ENCODE peak calls at places on chromosomes 12 and 14, in four cellular contexts. G, E, Z and L are unnamed samples.
A peak's percentile ranks its signal among the peaks of the same experiment; 100 is the strongest.

GRCh38 chr14:93033983-93034670 is 81.6 kb downstream of the ITPK1 start:
- DNase-seq in G (no peak), E (peak; percentile 77), Z (no peak), L (no peak)

GRCh38 chr12:6888360-6888759 is 15.3 kb upstream of the SPSB2 start:
- DNase-seq in G (no peak), E (no peak), Z (no peak), L (no peak)

GRCh38 chr14:77613207-77613606 is 3.2 kb downstream of the SPTLC2 start:
- DNase-seq in G (no peak), E (no peak), Z (no peak), L (no peak)

GRCh38 chr14:59246566-59246965 is 58.1 kb downstream of the DAAM1 start:
- DNase-seq in G (no peak), E (no peak), Z (no peak), L (no peak)

GRCh38 chr12:82818276-82819035 is 131.8 kb downstream of the TMTC2 start:
- DNase-seq in G (no peak), E (no peak), Z (no peak), L (no peak)

GRCh38 chr12:75965661-75966060 is 65.9 kb downstream of the PHLDA1 start:
- DNase-seq in G (no peak), E (no peak), Z (no peak), L (no peak)

GRCh38 chr12:53505086-53505485 is 2.2 kb downstream of the NPFF start:
- DNase-seq in G (no peak), E (no peak), Z (peak; percentile 67), L (no peak)

GRCh38 chr14:59360923-59361794 is 104.0 kb downstream of the GPR135 start:
- DNase-seq in G (no peak), E (no peak), Z (no peak), L (no peak)

GRCh38 chr14:95439881-95440280 is 76.6 kb downstream of the SYNE3 start:
- DNase-seq in G (no peak), E (no peak), Z (no peak), L (no peak)